ENCODE peak calls at places on chromosomes 2 and 18, in four cellular contexts. O is GM12865, U is LoVo, S is mucosa of gallbladder. P is an unnamed sample.

GRCh38 chr18:9708057-9708881 is at the start of gene RAB31:
- DNase-seq in S (peak), O (peak), U (peak), P (peak)

GRCh38 chr18:31493941-31494340 is 4.0 kb upstream of the DSG2 start:
- DNase-seq in S (no peak), U (no peak), O (no peak), P (no peak)

GRCh38 chr2:119352357-119352756 is 14.3 kb downstream of the C2orf76 start:
- DNase-seq in U (no peak), S (no peak), O (peak), P (peak)

GRCh38 chr2:200092235-200092634 is 136.9 kb downstream of the MAIP1 start:
- DNase-seq in O (no peak), S (peak), U (no peak), P (no peak)

GRCh38 chr18:62486290-62486964 is 36.4 kb upstream of the ZCCHC2 start:
- DNase-seq in U (peak), S (peak), O (peak), P (peak)

GRCh38 chr2:127080226-127080940 is 26.6 kb downstream of the BIN1 start:
- DNase-seq in S (peak), O (peak), U (no peak), P (peak)

GRCh38 chr2:202530038-202530437 is 104.7 kb upstream of the FAM117B start:
- DNase-seq in S (no peak), O (no peak), U (no peak), P (peak)

GRCh38 chr18:61398961-61399632 is 65.9 kb downstream of the CDH20 start:
- DNase-seq in U (no peak), S (no peak), O (no peak), P (no peak)

GRCh38 chr2:12717988-12718661 is 1.4 kb downstream of the TRIB2 start:
- DNase-seq in U (no peak), O (no peak), S (no peak), P (peak)

GRCh38 chr2:233380132-233381012 is 26.1 kb downstream of the DGKD start:
- DNase-seq in S (no peak), U (no peak), O (peak), P (no peak)

GRCh38 chr2:98460573-98461560 is 16.2 kb downstream of the INPP4A start:
- DNase-seq in S (no peak), O (peak), U (no peak), P (peak)

GRCh38 chr2:207337234-207338219 is 171.8 kb upstream of the KLF7 start:
- DNase-seq in O (peak), S (no peak), U (peak), P (peak)

GRCh38 chr2:82803307-82803706 is 1655.8 kb downstream of the SUCLG1 start:
- DNase-seq in S (no peak), O (no peak), U (no peak), P (no peak)

GRCh38 chr2:8515864-8516533 is 165.9 kb upstream of the ID2 start:
- DNase-seq in O (peak), U (no peak), S (no peak), P (peak)

GRCh38 chr2:191225126-191225525 is 20.1 kb upstream of the MYO1B start:
- DNase-seq in O (no peak), U (no peak), S (no peak), P (no peak)

GRCh38 chr2:234880551-234881211 is 71.1 kb upstream of the SH3BP4 start:
- DNase-seq in O (no peak), U (peak), S (peak), P (no peak)

GRCh38 chr2:141201161-141201560 is 929.7 kb downstream of the LRP1B start:
- DNase-seq in S (no peak), U (no peak), O (no peak), P (no peak)

GRCh38 chr2:64204006-64204632 is 59.9 kb upstream of the PELI1 start:
- DNase-seq in O (peak), U (peak), S (peak), P (peak)

GRCh38 chr2:110994250-110994961 is 126.3 kb upstream of the BCL2L11 start:
- DNase-seq in U (no peak), S (no peak), O (no peak), P (peak)

GRCh38 chr2:148027822-148028221 is 6.9 kb downstream of the MBD5 start:
- DNase-seq in S (no peak), U (no peak), O (no peak), P (no peak)

GRCh38 chr18:51724790-51725721 is 527.6 kb upstream of the MEX3C start:
- DNase-seq in S (no peak), U (no peak), O (peak), P (peak)

GRCh38 chr18:70154591-70155194 is 50.8 kb downstream of the RTTN start:
- DNase-seq in O (no peak), U (no peak), S (no peak), P (no peak)

GRCh38 chr2:24771905-24772586 is 21.1 kb downstream of the PTRHD1 start:
- DNase-seq in U (peak), S (no peak), O (no peak), P (no peak)

GRCh38 chr18:12540751-12541150 is 117.2 kb downstream of the SPIRE1 start:
- DNase-seq in U (no peak), S (no peak), O (no peak), P (no peak)

GRCh38 chr2:172434821-172435607 is 7.6 kb downstream of the ITGA6 start:
- DNase-seq in U (no peak), O (peak), S (no peak), P (peak)

GRCh38 chr18:63367241-63367953 is 391 bp upstream of the KDSR start:
- DNase-seq in S (peak), O (peak), U (peak), P (peak)

GRCh38 chr18:47260924-47261701 is 9.7 kb upstream of the SKOR2 start:
- DNase-seq in S (no peak), U (no peak), O (no peak), P (no peak)

GRCh38 chr2:207283356-207283755 is 117.6 kb upstream of the KLF7 start:
- DNase-seq in U (no peak), O (peak), S (no peak), P (peak)

GRCh38 chr2:103176289-103176915 is 414.6 kb downstream of the TMEM182 start:
- DNase-seq in U (no peak), S (no peak), O (no peak), P (no peak)

GRCh38 chr18:52715961-52716360 is 376.0 kb downstream of the DCC start:
- DNase-seq in O (no peak), U (no peak), S (no peak), P (no peak)

P was measured in NB4.